ENCODE peak calls at places on chromosome 15, in six cellular contexts. F is mucosa of descending colon; A is activated T-helper 1 cell treated with Interleukin-2 at 50 U/mL for 16 hours; J is stimulated activated CD4-positive, alpha-beta T cell treated with anti-CD3 and anti-CD28 coated beads, Interleukin-12 subunit alpha, Interleukin-12 subunit beta, amount 100 ng/mL, for 4 hours; I is iris pigment epithelial cell; T is lower leg skin. R is an unnamed sample.
A peak's percentile ranks its signal among the peaks of the same experiment; 100 is the strongest.

GRCh38 chr15:64678126-64678819 is 97.1 kb downstream of the RBPMS2 start:
- DNase-seq in F (no peak), A (no peak), J (no peak), I (no peak), T (peak; percentile 72), R (peak; percentile 58)

GRCh38 chr15:98440917-98441316 is 207.4 kb upstream of the IGF1R start:
- DNase-seq in F (no peak), A (no peak), J (no peak), I (no peak), T (peak; percentile 52), R (no peak)

GRCh38 chr15:25682349-25682748 is 180.8 kb downstream of the ATP10A start:
- DNase-seq in F (no peak), A (no peak), J (no peak), I (no peak), T (no peak), R (no peak)

GRCh38 chr15:39232512-39232911 is 348.4 kb upstream of the THBS1 start:
- DNase-seq in F (no peak), A (no peak), J (no peak), I (peak; percentile 87), T (no peak), R (peak; percentile 93)

GRCh38 chr15:78004919-78005634 is 72.4 kb downstream of the TBC1D2B start:
- DNase-seq in F (peak; percentile 69), A (no peak), J (no peak), I (peak; percentile 91), T (peak; percentile 93), R (peak; percentile 92)

GRCh38 chr15:80547264-80547663 is 143.1 kb downstream of the ARNT2 start:
- DNase-seq in F (no peak), A (no peak), J (no peak), I (peak; percentile 69), T (no peak), R (no peak)

GRCh38 chr15:43518073-43518761 is 809 bp downstream of the MAP1A start:
- DNase-seq in F (no peak), A (no peak), J (no peak), I (peak; percentile 58), T (peak; percentile 75), R (peak; percentile 54)

GRCh38 chr15:33048255-33048654 is 146.3 kb downstream of the FMN1 start:
- DNase-seq in F (no peak), A (no peak), J (no peak), I (no peak), T (no peak), R (no peak)

GRCh38 chr15:39025331-39025730 is 460.7 kb upstream of the RASGRP1 start:
- DNase-seq in F (no peak), A (no peak), J (no peak), I (peak; percentile 57), T (no peak), R (peak; percentile 24)

GRCh38 chr15:33234019-33234418 is 39.5 kb upstream of the FMN1 start:
- DNase-seq in F (no peak), A (no peak), J (no peak), I (peak; percentile 62), T (no peak), R (peak; percentile 69)

GRCh38 chr15:89419370-89419984 is 76.9 kb downstream of the RHCG start:
- DNase-seq in F (no peak), A (no peak), J (no peak), I (peak; percentile 28), T (no peak), R (peak; percentile 63)

GRCh38 chr15:69357773-69358765 is 56.1 kb upstream of the KIF23 start:
- DNase-seq in F (no peak), A (no peak), J (no peak), I (peak; percentile 69), T (no peak), R (peak; percentile 32)

GRCh38 chr15:99989095-99989494 is 255.9 kb upstream of the LYSMD4 start:
- DNase-seq in F (no peak), A (no peak), J (no peak), I (no peak), T (peak; percentile 65), R (no peak)

GRCh38 chr15:90735929-90736328 is 18.8 kb downstream of the BLM start:
- DNase-seq in F (no peak), A (no peak), J (no peak), I (no peak), T (no peak), R (no peak)

GRCh38 chr15:66004618-66005262 is 135.4 kb downstream of the RAB11A start:
- DNase-seq in F (no peak), A (no peak), J (no peak), I (peak; percentile 35), T (no peak), R (peak; percentile 54)

GRCh38 chr15:93164409-93164808 is 75.4 kb upstream of the RGMA start:
- DNase-seq in F (no peak), A (no peak), J (no peak), I (no peak), T (no peak), R (no peak)

GRCh38 chr15:64877435-64877834 is 34.3 kb upstream of the ANKDD1A start:
- DNase-seq in F (peak; percentile 76), A (no peak), J (no peak), I (no peak), T (peak; percentile 93), R (no peak)

GRCh38 chr15:83570756-83571155 is 83.2 kb upstream of the ADAMTSL3 start:
- DNase-seq in F (no peak), A (no peak), J (no peak), I (no peak), T (no peak), R (no peak)

GRCh38 chr15:26294062-26294689 is 431.0 kb upstream of the ATP10A start:
- DNase-seq in F (no peak), A (no peak), J (no peak), I (no peak), T (no peak), R (no peak)

GRCh38 chr15:77036537-77037474 is 34.1 kb downstream of the TSPAN3 start:
- DNase-seq in F (no peak), A (no peak), J (no peak), I (no peak), T (peak; percentile 82), R (no peak)

GRCh38 chr15:38475361-38475760 is 21.4 kb downstream of the FAM98B start:
- DNase-seq in F (no peak), A (no peak), J (no peak), I (no peak), T (no peak), R (no peak)

GRCh38 chr15:58442122-58442521 is 10.3 kb downstream of the LIPC start:
- DNase-seq in F (no peak), A (no peak), J (no peak), I (no peak), T (no peak), R (peak; percentile 51)

GRCh38 chr15:51103330-51103729 is 8.6 kb upstream of the TNFAIP8L3 start:
- DNase-seq in F (no peak), A (no peak), J (no peak), I (peak; percentile 76), T (no peak), R (peak; percentile 86)

GRCh38 chr15:42608110-42608531 is 32.7 kb downstream of the STARD9 start:
- DNase-seq in F (no peak), A (no peak), J (no peak), I (peak; percentile 24), T (no peak), R (no peak)

GRCh38 chr15:90035095-90035834 is 34.1 kb downstream of the ZNF710 start:
- DNase-seq in F (peak; percentile 78), A (no peak), J (no peak), I (peak; percentile 79), T (peak; percentile 91), R (no peak)

GRCh38 chr15:40291088-40291574 is 8.3 kb upstream of the ANKRD63 start:
- DNase-seq in F (peak; percentile 76), A (no peak), J (no peak), I (peak; percentile 75), T (no peak), R (peak; percentile 85)

GRCh38 chr15:84715442-84716035 is 400 bp downstream of the SEC11A start:
- DNase-seq in F (peak; percentile 59), A (no peak), J (peak; percentile 49), I (peak; percentile 49), T (peak; percentile 85), R (peak; percentile 70)

GRCh38 chr15:81296673-81297072 is 27.3 kb downstream of the STARD5 start:
- DNase-seq in F (peak; percentile 86), A (peak; percentile 68), J (peak; percentile 52), I (no peak), T (no peak), R (no peak)

GRCh38 chr15:33789141-33789540 is 179.2 kb upstream of the CHRM5 start:
- DNase-seq in F (no peak), A (no peak), J (no peak), I (no peak), T (no peak), R (peak; percentile 69)

GRCh38 chr15:83474578-83474977 is 27.4 kb downstream of the SH3GL3 start:
- DNase-seq in F (no peak), A (no peak), J (no peak), I (no peak), T (no peak), R (no peak)

GRCh38 chr15:83794209-83794608 is 140.3 kb downstream of the ADAMTSL3 start:
- DNase-seq in F (no peak), A (no peak), J (no peak), I (no peak), T (no peak), R (no peak)

GRCh38 chr15:65331811-65332210 is 27.3 kb downstream of the RNU5B-1 start:
- DNase-seq in F (no peak), A (no peak), J (no peak), I (no peak), T (no peak), R (no peak)

GRCh38 chr15:77482570-77482969 is 61.9 kb downstream of the HMG20A start:
- DNase-seq in F (no peak), A (no peak), J (no peak), I (peak; percentile 89), T (no peak), R (peak; percentile 89)

GRCh38 chr15:41796457-41796856 is 22.2 kb downstream of the MAPKBP1 start:
- DNase-seq in F (no peak), A (no peak), J (no peak), I (peak; percentile 56), T (peak; percentile 53), R (peak; percentile 76)

GRCh38 chr15:70761046-70761445 is 2.3 kb downstream of the UACA start:
- DNase-seq in F (no peak), A (no peak), J (no peak), I (no peak), T (no peak), R (no peak)

R was measured in GM23248.